ENCODE peak calls at places on chromosomes 11 and 22, in ten cellular contexts. One of them, this sample, is unnamed.
A peak's percentile ranks its signal among the peaks of the same experiment; 100 is the strongest.

GRCh38 chr22:34688825-34689224 is 377.1 kb upstream of the ISX start:
- DNase-seq in cardiac muscle cell: no peak
- DNase-seq in HepG2: no peak
- DNase-seq in PC-3: no peak
- DNase-seq in stomach: no peak
- DNase-seq in CD8-positive, alpha-beta T cell: no peak
- DNase-seq in prostate gland: no peak
- DNase-seq in right atrium auricular region: no peak
- DNase-seq in GM12878: no peak
- DNase-seq in lower lobe of right lung: no peak
- DNase-seq in this sample: no peak

GRCh38 chr11:108886608-108887007 is 221.7 kb downstream of the DDX10 start:
- DNase-seq in cardiac muscle cell: no peak
- DNase-seq in HepG2: no peak
- DNase-seq in PC-3: peak; percentile 61
- DNase-seq in stomach: no peak
- DNase-seq in CD8-positive, alpha-beta T cell: no peak
- DNase-seq in prostate gland: no peak
- DNase-seq in right atrium auricular region: no peak
- DNase-seq in GM12878: no peak
- DNase-seq in lower lobe of right lung: no peak
- DNase-seq in this sample: no peak

GRCh38 chr11:126484266-126484665 is 128.8 kb downstream of the ST3GAL4 start:
- DNase-seq in cardiac muscle cell: no peak
- DNase-seq in HepG2: peak; percentile 11
- DNase-seq in PC-3: peak; percentile 84
- DNase-seq in stomach: no peak
- DNase-seq in CD8-positive, alpha-beta T cell: no peak
- DNase-seq in prostate gland: no peak
- DNase-seq in right atrium auricular region: no peak
- DNase-seq in GM12878: no peak
- DNase-seq in lower lobe of right lung: no peak
- DNase-seq in this sample: no peak

GRCh38 chr11:69202511-69203221 is 46.9 kb downstream of the SMIM38 start:
- DNase-seq in cardiac muscle cell: no peak
- DNase-seq in HepG2: no peak
- DNase-seq in PC-3: no peak
- DNase-seq in stomach: no peak
- DNase-seq in CD8-positive, alpha-beta T cell: no peak
- DNase-seq in prostate gland: no peak
- DNase-seq in right atrium auricular region: no peak
- DNase-seq in GM12878: no peak
- DNase-seq in lower lobe of right lung: no peak
- DNase-seq in this sample: no peak

GRCh38 chr11:88596786-88597185 is 259.2 kb upstream of the CTSC start:
- DNase-seq in cardiac muscle cell: no peak
- DNase-seq in HepG2: no peak
- DNase-seq in PC-3: peak; percentile 60
- DNase-seq in stomach: no peak
- DNase-seq in CD8-positive, alpha-beta T cell: no peak
- DNase-seq in prostate gland: no peak
- DNase-seq in right atrium auricular region: no peak
- DNase-seq in GM12878: no peak
- DNase-seq in lower lobe of right lung: no peak
- DNase-seq in this sample: no peak

GRCh38 chr11:128629516-128630106 is 42.3 kb upstream of the ETS1 start:
- DNase-seq in cardiac muscle cell: no peak
- DNase-seq in HepG2: no peak
- DNase-seq in PC-3: peak; percentile 4
- DNase-seq in stomach: no peak
- DNase-seq in CD8-positive, alpha-beta T cell: no peak
- DNase-seq in prostate gland: no peak
- DNase-seq in right atrium auricular region: peak; percentile 54
- DNase-seq in GM12878: no peak
- DNase-seq in lower lobe of right lung: no peak
- DNase-seq in this sample: no peak

GRCh38 chr11:95863486-95864140 is 60.3 kb downstream of the MTMR2 start:
- DNase-seq in cardiac muscle cell: no peak
- DNase-seq in HepG2: no peak
- DNase-seq in PC-3: peak; percentile 28
- DNase-seq in stomach: no peak
- DNase-seq in CD8-positive, alpha-beta T cell: no peak
- DNase-seq in prostate gland: no peak
- DNase-seq in right atrium auricular region: no peak
- DNase-seq in GM12878: no peak
- DNase-seq in lower lobe of right lung: no peak
- DNase-seq in this sample: no peak

GRCh38 chr11:62575156-62575555 is 1.5 kb upstream of the EEF1G start:
- DNase-seq in cardiac muscle cell: no peak
- DNase-seq in HepG2: no peak
- DNase-seq in PC-3: no peak
- DNase-seq in stomach: peak; percentile 63
- DNase-seq in CD8-positive, alpha-beta T cell: no peak
- DNase-seq in prostate gland: no peak
- DNase-seq in right atrium auricular region: no peak
- DNase-seq in GM12878: no peak
- DNase-seq in lower lobe of right lung: no peak
- DNase-seq in this sample: peak; percentile 53

GRCh38 chr11:8247312-8247711 is 16.4 kb downstream of the LMO1 start:
- DNase-seq in cardiac muscle cell: no peak
- DNase-seq in HepG2: no peak
- DNase-seq in PC-3: peak; percentile 52
- DNase-seq in stomach: peak; percentile 53
- DNase-seq in CD8-positive, alpha-beta T cell: no peak
- DNase-seq in prostate gland: no peak
- DNase-seq in right atrium auricular region: no peak
- DNase-seq in GM12878: no peak
- DNase-seq in lower lobe of right lung: peak; percentile 47
- DNase-seq in this sample: peak; percentile 38

GRCh38 chr11:118633979-118634378 is 26.6 kb downstream of the PHLDB1 start:
- DNase-seq in cardiac muscle cell: no peak
- DNase-seq in HepG2: no peak
- DNase-seq in PC-3: no peak
- DNase-seq in stomach: no peak
- DNase-seq in CD8-positive, alpha-beta T cell: no peak
- DNase-seq in prostate gland: no peak
- DNase-seq in right atrium auricular region: no peak
- DNase-seq in GM12878: no peak
- DNase-seq in lower lobe of right lung: no peak
- DNase-seq in this sample: no peak

DNA sequence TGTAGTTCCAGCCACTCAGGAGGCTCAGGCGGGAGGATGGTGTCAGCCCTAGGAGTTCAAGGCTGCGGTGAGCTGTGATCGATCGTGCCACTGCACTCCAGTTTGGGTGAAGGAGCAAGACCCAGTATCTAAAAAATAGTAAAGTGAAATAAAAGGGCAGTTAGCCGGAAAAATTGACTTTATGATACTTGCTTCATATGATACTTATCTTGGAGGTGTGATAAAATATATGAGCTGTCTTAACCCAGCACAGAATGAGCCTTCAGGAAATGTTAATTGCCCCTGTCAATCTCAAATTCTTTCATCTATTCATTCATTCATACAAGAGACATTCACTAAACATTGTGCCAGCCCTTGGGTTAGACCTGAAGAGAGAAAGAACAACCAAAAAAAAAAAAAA is 454.4 kb downstream of the MIAT start:
- DNase-seq in cardiac muscle cell: no peak
- DNase-seq in HepG2: no peak
- DNase-seq in PC-3: no peak
- DNase-seq in stomach: no peak
- DNase-seq in CD8-positive, alpha-beta T cell: no peak
- DNase-seq in prostate gland: no peak
- DNase-seq in right atrium auricular region: no peak
- DNase-seq in GM12878: no peak
- DNase-seq in lower lobe of right lung: no peak
- DNase-seq in this sample: no peak
- H3K27ac ChIP-seq in cardiac muscle cell: peak overlapping the region; percentile 13
- H3K27ac ChIP-seq in HepG2: no peak overlapping the region
- H3K27ac ChIP-seq in PC-3: no peak overlapping the region
- H3K27ac ChIP-seq in stomach: no peak overlapping the region
- H3K27ac ChIP-seq in CD8-positive, alpha-beta T cell: no peak overlapping the region
- H3K27ac ChIP-seq in prostate gland: no peak overlapping the region
- H3K27ac ChIP-seq in right atrium auricular region: no peak overlapping the region
- H3K27ac ChIP-seq in GM12878: no peak overlapping the region
- H3K27ac ChIP-seq in lower lobe of right lung: no peak overlapping the region
- H3K27ac ChIP-seq in this sample: no peak overlapping the region

DNA sequence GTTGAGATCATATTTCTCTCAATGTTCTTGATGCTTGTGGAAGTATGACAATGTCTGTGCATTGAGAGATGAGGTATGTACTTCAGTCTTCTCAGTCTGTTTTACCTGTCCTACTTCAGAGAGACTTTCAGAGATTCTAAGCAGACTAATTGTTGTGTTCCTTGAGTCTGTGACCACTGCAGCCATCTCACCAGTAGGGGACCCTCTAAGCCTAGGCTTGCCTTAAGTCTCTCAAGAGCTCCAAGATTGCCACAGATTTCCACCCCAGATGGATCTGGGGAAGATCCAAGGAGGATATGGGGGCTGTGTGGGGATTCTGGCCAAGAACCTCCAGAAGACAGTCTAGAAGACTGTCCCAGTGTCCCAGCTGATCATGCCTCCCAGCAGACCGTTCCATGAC is 179.9 kb upstream of the PLET1 start:
- DNase-seq in cardiac muscle cell: no peak
- DNase-seq in HepG2: no peak
- DNase-seq in PC-3: no peak
- DNase-seq in stomach: no peak
- DNase-seq in CD8-positive, alpha-beta T cell: no peak
- DNase-seq in prostate gland: no peak
- DNase-seq in right atrium auricular region: no peak
- DNase-seq in GM12878: no peak
- DNase-seq in lower lobe of right lung: no peak
- DNase-seq in this sample: no peak
- TF ChIP-seq CTCF in cardiac muscle cell: peak; percentile 11
- TF ChIP-seq CTCF in HepG2: peak; percentile 42
- TF ChIP-seq CTCF in PC-3: peak; percentile 34
- TF ChIP-seq CTCF in stomach: no peak
- TF ChIP-seq CTCF in CD8-positive, alpha-beta T cell: no peak
- TF ChIP-seq CTCF in prostate gland: no peak
- TF ChIP-seq CTCF in right atrium auricular region: no peak
- TF ChIP-seq CTCF in GM12878: peak; percentile 40
- TF ChIP-seq CTCF in lower lobe of right lung: no peak
- TF ChIP-seq CTCF in this sample: no peak

GRCh38 chr11:28009383-28009782 is 98.6 kb downstream of the KIF18A start:
- DNase-seq in cardiac muscle cell: no peak
- DNase-seq in HepG2: no peak
- DNase-seq in PC-3: peak; percentile 59
- DNase-seq in stomach: no peak
- DNase-seq in CD8-positive, alpha-beta T cell: no peak
- DNase-seq in prostate gland: no peak
- DNase-seq in right atrium auricular region: no peak
- DNase-seq in GM12878: no peak
- DNase-seq in lower lobe of right lung: no peak
- DNase-seq in this sample: no peak

GRCh38 chr11:27998552-27998951 is 109.4 kb downstream of the KIF18A start:
- DNase-seq in cardiac muscle cell: no peak
- DNase-seq in HepG2: no peak
- DNase-seq in PC-3: no peak
- DNase-seq in stomach: no peak
- DNase-seq in CD8-positive, alpha-beta T cell: no peak
- DNase-seq in prostate gland: no peak
- DNase-seq in right atrium auricular region: no peak
- DNase-seq in GM12878: no peak
- DNase-seq in lower lobe of right lung: no peak
- DNase-seq in this sample: no peak

GRCh38 chr11:28003615-28004014 is 104.3 kb downstream of the KIF18A start:
- DNase-seq in cardiac muscle cell: no peak
- DNase-seq in HepG2: no peak
- DNase-seq in PC-3: no peak
- DNase-seq in stomach: no peak
- DNase-seq in CD8-positive, alpha-beta T cell: no peak
- DNase-seq in prostate gland: no peak
- DNase-seq in right atrium auricular region: no peak
- DNase-seq in GM12878: no peak
- DNase-seq in lower lobe of right lung: no peak
- DNase-seq in this sample: no peak
- H3K9me3 ChIP-seq in cardiac muscle cell: no peaks in the 10 kb centered on the region
- H3K9me3 ChIP-seq in HepG2: peaks cover 50% of the 10 kb centered on the region
- H3K9me3 ChIP-seq in PC-3: peaks cover 24% of the 10 kb centered on the region
- H3K9me3 ChIP-seq in stomach: no peaks in the 10 kb centered on the region
- H3K9me3 ChIP-seq in CD8-positive, alpha-beta T cell: peaks cover 5% of the 10 kb centered on the region
- H3K9me3 ChIP-seq in prostate gland: no peaks in the 10 kb centered on the region
- H3K9me3 ChIP-seq in right atrium auricular region: no peaks in the 10 kb centered on the region
- H3K9me3 ChIP-seq in GM12878: peaks cover 3% of the 10 kb centered on the region
- H3K9me3 ChIP-seq in lower lobe of right lung: peaks cover 26% of the 10 kb centered on the region
- H3K9me3 ChIP-seq in this sample: peaks cover 26% of the 10 kb centered on the region

GRCh38 chr11:59555601-59556114 is 44.3 kb downstream of the OR4D9 start:
- DNase-seq in cardiac muscle cell: no peak
- DNase-seq in HepG2: no peak
- DNase-seq in PC-3: no peak
- DNase-seq in stomach: no peak
- DNase-seq in CD8-positive, alpha-beta T cell: no peak
- DNase-seq in prostate gland: no peak
- DNase-seq in right atrium auricular region: no peak
- DNase-seq in GM12878: no peak
- DNase-seq in lower lobe of right lung: no peak
- DNase-seq in this sample: no peak

GRCh38 chr11:59556115-59556882 is 45.0 kb downstream of the OR4D9 start:
- DNase-seq in cardiac muscle cell: peak; percentile 55
- DNase-seq in HepG2: peak; percentile 81
- DNase-seq in PC-3: peak; percentile 92
- DNase-seq in stomach: no peak
- DNase-seq in CD8-positive, alpha-beta T cell: no peak
- DNase-seq in prostate gland: no peak
- DNase-seq in right atrium auricular region: peak; percentile 77
- DNase-seq in GM12878: peak; percentile 58
- DNase-seq in lower lobe of right lung: no peak
- DNase-seq in this sample: no peak

GRCh38 chr11:59557940-59558643 is 46.8 kb downstream of the OR4D9 start:
- DNase-seq in cardiac muscle cell: no peak
- DNase-seq in HepG2: no peak
- DNase-seq in PC-3: no peak
- DNase-seq in stomach: no peak
- DNase-seq in CD8-positive, alpha-beta T cell: no peak
- DNase-seq in prostate gland: no peak
- DNase-seq in right atrium auricular region: no peak
- DNase-seq in GM12878: no peak
- DNase-seq in lower lobe of right lung: no peak
- DNase-seq in this sample: no peak

GRCh38 chr11:59559886-59560285 is 48.5 kb downstream of the OR4D9 start:
- DNase-seq in cardiac muscle cell: peak; percentile 27
- DNase-seq in HepG2: no peak
- DNase-seq in PC-3: no peak
- DNase-seq in stomach: no peak
- DNase-seq in CD8-positive, alpha-beta T cell: no peak
- DNase-seq in prostate gland: no peak
- DNase-seq in right atrium auricular region: no peak
- DNase-seq in GM12878: no peak
- DNase-seq in lower lobe of right lung: no peak
- DNase-seq in this sample: no peak

GRCh38 chr11:59556883-59557205 is 45.5 kb downstream of the OR4D9 start:
- DNase-seq in cardiac muscle cell: no peak
- DNase-seq in HepG2: peak; percentile 48
- DNase-seq in PC-3: peak; percentile 23
- DNase-seq in stomach: no peak
- DNase-seq in CD8-positive, alpha-beta T cell: no peak
- DNase-seq in prostate gland: no peak
- DNase-seq in right atrium auricular region: no peak
- DNase-seq in GM12878: no peak
- DNase-seq in lower lobe of right lung: no peak
- DNase-seq in this sample: no peak
- H3K27ac ChIP-seq in cardiac muscle cell: no peak overlapping the region
- H3K27ac ChIP-seq in HepG2: peak overlapping the region; percentile 52
- H3K27ac ChIP-seq in PC-3: no peak overlapping the region
- H3K27ac ChIP-seq in stomach: no peak overlapping the region
- H3K27ac ChIP-seq in CD8-positive, alpha-beta T cell: no peak overlapping the region
- H3K27ac ChIP-seq in prostate gland: no peak overlapping the region
- H3K27ac ChIP-seq in right atrium auricular region: peak overlapping the region; percentile 56
- H3K27ac ChIP-seq in GM12878: peak overlapping the region; percentile 60
- H3K27ac ChIP-seq in lower lobe of right lung: peak overlapping the region; percentile 56
- H3K27ac ChIP-seq in this sample: no peak overlapping the region